ENCODE peak calls at places on chromosomes 3 and 15, in nine cellular contexts. F is NB4, Y is stomach, E is spleen, V is IMR-90, U is uterus, B is upper lobe of left lung, T is H54, C is heart left ventricle. O is an unnamed sample.

GRCh38 chr15:98217356-98217755 is 256.9 kb downstream of the ARRDC4 start:
- DNase-seq in F (no peak), Y (no peak), E (no peak), V (no peak), U (no peak), B (no peak), T (no peak), C (no peak), O (no peak)

GRCh38 chr3:1600700-1601418 is 497.8 kb upstream of the CNTN4 start:
- DNase-seq in F (no peak), Y (no peak), E (peak), V (no peak), U (no peak), B (no peak), T (no peak), C (no peak), O (no peak)

GRCh38 chr15:85770722-85771041 is 24.0 kb downstream of the KLHL25 start:
- DNase-seq in F (no peak), Y (no peak), E (no peak), V (no peak), U (no peak), B (no peak), T (no peak), C (no peak), O (no peak)

GRCh38 chr3:55036883-55037577 is 109.2 kb upstream of the LRTM1 start:
- DNase-seq in F (no peak), Y (no peak), E (no peak), V (no peak), U (no peak), B (no peak), T (no peak), C (no peak), O (no peak)

GRCh38 chr3:180382781-180383180 is 219.2 kb upstream of the TTC14 start:
- DNase-seq in F (no peak), Y (no peak), E (no peak), V (no peak), U (no peak), B (no peak), T (no peak), C (no peak), O (no peak)

GRCh38 chr15:55872471-55872870 is 120.9 kb downstream of the NEDD4 start:
- DNase-seq in F (no peak), Y (no peak), E (no peak), V (no peak), U (no peak), B (no peak), T (no peak), C (no peak), O (no peak)

GRCh38 chr15:38398134-38398533 is 55.8 kb upstream of the FAM98B start:
- DNase-seq in F (no peak), Y (no peak), E (no peak), V (peak), U (no peak), B (no peak), T (peak), C (no peak), O (no peak)

GRCh38 chr15:72227720-72228119 is 3.3 kb downstream of the PKM start:
- DNase-seq in F (peak), Y (no peak), E (no peak), V (no peak), U (no peak), B (peak), T (no peak), C (no peak), O (no peak)

GRCh38 chr3:178676942-178677606 is 140.8 kb downstream of the KCNMB2 start:
- DNase-seq in F (no peak), Y (no peak), E (no peak), V (no peak), U (no peak), B (no peak), T (no peak), C (no peak), O (no peak)

GRCh38 chr3:127954642-127955041 is 39.6 kb downstream of the KBTBD12 start:
- DNase-seq in F (no peak), Y (no peak), E (no peak), V (no peak), U (no peak), B (peak), T (no peak), C (peak), O (no peak)

GRCh38 chr15:37773111-37773860 is 161.2 kb upstream of the TMCO5A start:
- DNase-seq in F (no peak), Y (no peak), E (no peak), V (peak), U (no peak), B (no peak), T (peak), C (no peak), O (no peak)

GRCh38 chr15:25863067-25863967 is at the start of gene ATP10A:
- DNase-seq in F (no peak), Y (no peak), E (no peak), V (peak), U (no peak), B (no peak), T (no peak), C (peak), O (no peak)

GRCh38 chr15:72800819-72801481 is 17.4 kb upstream of the ADPGK start:
- DNase-seq in F (no peak), Y (no peak), E (no peak), V (peak), U (no peak), B (no peak), T (no peak), C (no peak), O (no peak)

GRCh38 chr3:185663929-185664328 is 77.8 kb downstream of the SENP2 start:
- DNase-seq in F (no peak), Y (no peak), E (no peak), V (no peak), U (no peak), B (no peak), T (no peak), C (no peak), O (no peak)

GRCh38 chr15:67416891-67417290 is 104.0 kb upstream of the C15orf61 start:
- DNase-seq in F (no peak), Y (no peak), E (no peak), V (no peak), U (no peak), B (no peak), T (no peak), C (no peak), O (no peak)

GRCh38 chr3:45179163-45179562 is 33.0 kb upstream of the CDCP1 start:
- DNase-seq in F (peak), Y (no peak), E (peak), V (no peak), U (no peak), B (no peak), T (no peak), C (no peak), O (no peak)

GRCh38 chr3:107943860-107944543 is 146.8 kb downstream of the CD47 start:
- DNase-seq in F (peak), Y (no peak), E (no peak), V (peak), U (no peak), B (no peak), T (no peak), C (no peak), O (no peak)

GRCh38 chr3:108134555-108134880 is 43.7 kb upstream of the CD47 start:
- DNase-seq in F (no peak), Y (no peak), E (no peak), V (no peak), U (no peak), B (no peak), T (no peak), C (no peak), O (no peak)

GRCh38 chr3:120684896-120685295 is 2.9 kb upstream of the HGD start:
- DNase-seq in F (no peak), Y (no peak), E (no peak), V (no peak), U (no peak), B (no peak), T (no peak), C (no peak), O (no peak)

GRCh38 chr15:58074452-58074851 is 8.9 kb upstream of the ALDH1A2 start:
- DNase-seq in F (no peak), Y (no peak), E (no peak), V (no peak), U (no peak), B (no peak), T (no peak), C (no peak), O (no peak)

DNA sequence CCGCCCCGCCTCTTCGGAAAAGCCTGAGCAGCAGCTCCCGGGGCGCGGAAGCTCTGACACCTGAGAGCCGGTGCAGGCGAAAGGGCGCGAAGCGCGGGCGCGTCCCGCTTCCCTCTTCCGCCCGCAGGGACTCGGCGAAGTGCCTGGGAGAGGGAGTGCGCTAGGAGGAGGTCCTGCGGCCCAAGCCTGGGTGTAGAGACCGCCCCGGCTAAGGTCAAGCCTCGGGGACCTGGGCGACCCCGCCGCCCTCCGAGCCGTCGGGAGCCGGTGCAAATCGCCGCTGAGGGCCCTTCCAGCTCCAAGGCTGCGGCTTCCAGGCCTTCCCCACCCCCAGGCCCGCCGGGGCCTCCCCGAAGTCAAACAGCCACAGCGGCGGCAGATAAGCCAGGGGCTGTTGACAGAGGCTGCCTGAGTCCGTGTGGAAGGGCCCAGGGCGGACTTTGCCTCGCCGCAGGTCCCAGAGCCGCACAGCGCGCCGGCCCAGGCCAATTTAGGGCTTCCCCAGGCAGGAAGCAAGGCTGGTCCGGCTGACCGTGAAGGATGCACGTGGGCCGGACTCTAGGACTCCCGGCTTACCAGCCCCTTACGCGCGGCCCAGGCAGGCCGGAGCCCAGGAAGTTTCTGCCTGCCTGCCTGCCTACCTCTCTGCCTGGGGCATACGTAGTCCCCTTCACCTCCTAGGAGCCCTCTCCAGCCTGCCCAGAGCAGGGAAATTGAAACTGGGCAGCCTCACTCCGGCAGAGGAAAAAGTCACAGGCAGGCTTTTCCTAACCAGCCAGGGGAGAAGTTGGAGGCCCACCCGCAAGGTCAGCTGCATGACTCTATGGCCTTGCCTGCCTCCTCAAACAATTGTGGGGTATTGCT is 2.3 kb downstream of the ITPKA start:
- DNase-seq in F (no peak), Y (peak), E (no peak), V (no peak), U (no peak), B (no peak), T (no peak), C (no peak), O (peak)
- TF ChIP-seq POLR2A in F (no peak), Y (no peak), E (no peak), V (no peak), U (no peak), B (no peak), T (no peak), C (no peak), O (no peak)

DNA sequence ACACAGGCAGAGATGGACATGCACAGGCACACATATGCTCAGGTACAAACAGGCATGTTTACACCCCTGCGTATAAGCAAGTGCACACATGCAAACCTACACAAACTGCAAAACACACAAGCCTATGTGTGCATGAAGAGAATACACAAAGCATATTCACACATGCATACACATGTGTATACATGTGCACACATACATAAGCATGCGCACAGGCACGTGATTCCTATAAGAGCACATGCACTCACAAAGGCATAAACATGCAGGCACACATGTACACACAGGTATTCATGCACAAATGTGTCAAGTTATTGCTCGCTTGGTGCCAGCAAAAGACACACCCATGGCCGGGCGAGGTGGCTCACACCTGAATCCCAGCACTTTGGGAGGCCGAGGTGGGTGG is 1.4 kb upstream of the GNAT1 start:
- DNase-seq in F (no peak), Y (no peak), E (no peak), V (no peak), U (no peak), B (no peak), T (no peak), C (no peak), O (no peak)
- TF ChIP-seq POLR2A in F (peak), Y (no peak), E (no peak), V (no peak), U (no peak), B (no peak), T (no peak), C (no peak), O (no peak)

GRCh38 chr15:83435202-83435601 is 11.9 kb upstream of the SH3GL3 start:
- DNase-seq in F (no peak), Y (no peak), E (no peak), V (no peak), U (no peak), B (no peak), T (no peak), C (no peak), O (no peak)

GRCh38 chr15:83435782-83436181 is 11.4 kb upstream of the SH3GL3 start:
- DNase-seq in F (peak), Y (no peak), E (no peak), V (no peak), U (no peak), B (no peak), T (no peak), C (no peak), O (no peak)

GRCh38 chr15:83430436-83430835 is 16.7 kb upstream of the SH3GL3 start:
- DNase-seq in F (no peak), Y (no peak), E (no peak), V (no peak), U (no peak), B (no peak), T (no peak), C (no peak), O (no peak)
- TF ChIP-seq POLR2A in F (no peak), Y (no peak), E (no peak), V (no peak), U (no peak), B (no peak), T (no peak), C (no peak), O (no peak)

GRCh38 chr15:33872761-33873106 is 95.6 kb upstream of the CHRM5 start:
- DNase-seq in F (no peak), Y (no peak), E (no peak), V (no peak), U (no peak), B (no peak), T (no peak), C (no peak), O (no peak)

GRCh38 chr15:33866101-33866737 is 102.1 kb upstream of the CHRM5 start:
- DNase-seq in F (no peak), Y (no peak), E (no peak), V (peak), U (no peak), B (no peak), T (no peak), C (no peak), O (no peak)

GRCh38 chr15:33874156-33874555 is 94.1 kb upstream of the CHRM5 start:
- DNase-seq in F (no peak), Y (no peak), E (no peak), V (no peak), U (no peak), B (no peak), T (no peak), C (no peak), O (no peak)

DNA sequence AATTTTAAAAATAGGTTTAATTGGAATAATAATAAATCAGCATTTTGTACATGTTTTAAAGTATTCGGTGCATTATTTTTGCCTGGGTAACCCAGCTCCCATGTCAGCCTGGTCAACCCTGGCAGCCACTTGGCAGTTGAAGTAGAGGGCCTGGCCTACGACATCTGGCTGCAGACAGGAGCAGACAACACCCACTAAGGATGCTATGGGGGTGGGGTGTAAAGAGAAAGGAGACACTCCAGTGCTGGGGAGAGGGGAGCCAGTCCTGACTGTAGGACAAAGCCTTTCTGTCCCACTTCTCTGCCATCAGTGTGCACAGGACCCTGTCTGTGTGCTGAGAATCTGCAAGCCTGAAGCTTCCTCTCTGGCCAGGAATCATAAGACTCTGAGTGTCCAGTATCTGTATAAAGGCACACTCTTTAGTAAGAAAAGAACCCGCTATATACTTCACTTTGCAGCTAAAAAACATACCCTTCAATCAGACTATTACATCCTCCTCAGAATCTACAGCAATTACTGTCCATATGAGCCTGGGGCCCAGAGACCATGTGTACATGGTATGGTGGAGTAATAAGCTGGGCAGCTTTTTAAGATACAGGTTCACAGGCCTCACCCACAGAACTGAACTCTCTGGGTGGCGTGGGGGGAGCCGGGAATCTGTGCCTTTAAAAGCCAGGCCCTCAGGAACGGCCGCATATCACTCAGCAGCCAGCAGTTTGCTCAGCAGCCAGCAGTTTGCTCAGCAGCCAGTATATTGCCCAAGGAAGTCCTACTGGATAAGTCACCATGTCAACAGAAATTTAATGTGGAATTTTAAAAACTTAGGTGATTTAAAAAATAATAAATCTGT is 96.2 kb upstream of the CHRM5 start:
- DNase-seq in F (no peak), Y (no peak), E (no peak), V (peak), U (no peak), B (no peak), T (no peak), C (no peak), O (no peak)
- TF ChIP-seq POLR2A in F (no peak), Y (no peak), E (no peak), V (no peak), U (no peak), B (no peak), T (no peak), C (no peak), O (no peak)

DNA sequence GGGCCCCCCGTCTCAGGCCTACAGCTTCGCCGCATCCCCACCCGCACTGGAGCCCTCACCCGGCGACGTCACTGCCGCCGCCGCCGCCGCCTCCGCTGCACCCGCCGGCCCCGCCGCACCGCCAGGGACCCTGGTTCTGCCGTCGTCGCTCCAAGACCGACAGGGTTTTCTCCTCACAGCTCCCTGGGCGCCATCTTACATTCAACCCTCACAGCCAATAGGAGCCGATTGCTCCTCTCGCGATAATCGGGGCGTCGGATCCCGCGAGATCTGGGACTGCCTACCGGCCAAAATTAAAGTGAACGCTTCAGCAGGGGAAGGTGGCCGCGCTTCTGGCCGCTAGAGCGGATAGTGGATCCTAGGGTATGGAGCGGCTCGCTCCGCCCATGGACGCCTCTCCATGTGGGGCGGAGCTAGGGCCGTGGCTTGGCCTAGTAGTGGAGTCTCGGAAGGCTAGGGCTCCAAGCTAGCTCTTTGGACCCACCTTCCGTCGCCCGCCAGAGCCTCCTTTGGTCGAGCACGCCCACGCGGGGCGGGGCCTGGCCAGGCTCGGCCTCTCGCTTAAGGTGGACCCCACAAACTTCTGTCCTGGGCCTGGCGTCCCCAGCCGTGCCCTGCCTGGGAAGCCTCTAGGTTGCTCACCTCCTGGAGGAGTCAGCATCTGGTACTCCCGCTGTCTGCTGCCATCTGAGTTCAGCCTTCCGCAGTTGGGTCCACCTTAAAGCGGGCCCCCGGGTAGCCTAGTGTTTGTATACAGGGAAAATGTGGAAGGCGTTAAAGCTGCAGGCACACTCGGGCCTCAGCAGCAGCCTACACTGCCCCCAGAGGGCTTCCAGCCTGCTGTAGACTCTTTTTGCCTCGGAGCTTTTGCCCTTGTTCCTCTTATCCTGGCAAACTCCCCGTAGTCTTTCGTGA is at the start of gene QRICH1:
- DNase-seq in F (peak), Y (peak), E (peak), V (peak), U (peak), B (peak), T (peak), C (peak), O (peak)
- TF ChIP-seq POLR2A in F (peak), Y (no peak), E (no peak), V (peak), U (peak), B (peak), T (peak), C (peak), O (peak)

GRCh38 chr3:124810970-124811369 is 76.2 kb downstream of the ITGB5 start:
- DNase-seq in F (no peak), Y (no peak), E (no peak), V (no peak), U (no peak), B (no peak), T (no peak), C (no peak), O (no peak)

GRCh38 chr3:124813541-124813940 is 73.6 kb downstream of the ITGB5 start:
- DNase-seq in F (no peak), Y (no peak), E (no peak), V (no peak), U (no peak), B (no peak), T (no peak), C (no peak), O (no peak)

GRCh38 chr3:124814620-124815421 is 72.3 kb downstream of the ITGB5 start:
- DNase-seq in F (no peak), Y (peak), E (no peak), V (peak), U (no peak), B (peak), T (no peak), C (no peak), O (no peak)

GRCh38 chr3:124811441-124811840 is 75.7 kb downstream of the ITGB5 start:
- DNase-seq in F (no peak), Y (no peak), E (no peak), V (peak), U (no peak), B (no peak), T (no peak), C (peak), O (no peak)

GRCh38 chr3:124812291-124813265 is 74.6 kb downstream of the ITGB5 start:
- DNase-seq in F (peak), Y (peak), E (no peak), V (peak), U (peak), B (peak), T (peak), C (peak), O (peak)
- TF ChIP-seq POLR2A in F (no peak), Y (no peak), E (no peak), V (no peak), U (no peak), B (no peak), T (no peak), C (peak), O (no peak)

GRCh38 chr3:194690501-194691372 is 5.1 kb downstream of the FAM43A start:
- DNase-seq in F (no peak), Y (peak), E (no peak), V (peak), U (peak), B (no peak), T (no peak), C (no peak), O (no peak)
- TF ChIP-seq POLR2A in F (no peak), Y (no peak), E (no peak), V (no peak), U (no peak), B (no peak), T (no peak), C (no peak), O (no peak)

O was measured in erythroblast.